ENCODE peak calls at places on chromosomes 11 and 22, in six cellular contexts. V, W, Q, P, B and I are unnamed samples.

GRCh38 chr22:23533328-23533762 is 46.7 kb downstream of the IGLL1 start:
- DNase-seq in V (no peak), W (no peak), Q (peak; percentile 35), P (no peak), B (peak; percentile 74), I (no peak)

GRCh38 chr11:107385361-107385982 is 72.2 kb downstream of the CWF19L2 start:
- DNase-seq in V (no peak), W (no peak), Q (no peak), P (no peak), B (no peak), I (no peak)

GRCh38 chr11:133082851-133083488 is 449.3 kb downstream of the OPCML start:
- DNase-seq in V (peak; percentile 26), W (no peak), Q (peak; percentile 70), P (peak; percentile 77), B (peak; percentile 87), I (peak; percentile 83)

GRCh38 chr11:66265531-66266377 is 2.7 kb upstream of the RAB1B start:
- DNase-seq in V (no peak), W (no peak), Q (no peak), P (no peak), B (peak; percentile 80), I (no peak)

GRCh38 chr11:28366549-28367341 is 258.6 kb downstream of the METTL15 start:
- DNase-seq in V (no peak), W (no peak), Q (no peak), P (no peak), B (no peak), I (no peak)

GRCh38 chr22:36977401-36977861 is 41.8 kb downstream of the TST start:
- DNase-seq in V (peak; percentile 47), W (peak; percentile 28), Q (peak; percentile 72), P (peak; percentile 67), B (peak; percentile 94), I (peak; percentile 43)

GRCh38 chr22:17785185-17786184 is 11.2 kb upstream of the BID start:
- DNase-seq in V (no peak), W (no peak), Q (peak; percentile 89), P (peak; percentile 79), B (peak; percentile 91), I (peak; percentile 82)

GRCh38 chr11:13288375-13289029 is 10.9 kb downstream of the BMAL1 start:
- DNase-seq in V (no peak), W (no peak), Q (no peak), P (no peak), B (no peak), I (no peak)

GRCh38 chr11:60121259-60121658 is 32.8 kb downstream of the MS4A2 start:
- DNase-seq in V (no peak), W (no peak), Q (no peak), P (no peak), B (no peak), I (no peak)

GRCh38 chr11:2210366-2211112 is 38.9 kb upstream of the TH start:
- DNase-seq in V (peak; percentile 13), W (no peak), Q (no peak), P (peak; percentile 27), B (peak; percentile 56), I (peak; percentile 11)

GRCh38 chr22:19574247-19574646 is 50.0 kb upstream of the CLDN5 start:
- DNase-seq in V (no peak), W (no peak), Q (no peak), P (no peak), B (no peak), I (no peak)

GRCh38 chr22:23533771-23534191 is 46.3 kb downstream of the IGLL1 start:
- DNase-seq in V (no peak), W (no peak), Q (no peak), P (no peak), B (peak; percentile 54), I (peak; percentile 23)

GRCh38 chr11:126603486-126603885 is 248.0 kb downstream of the ST3GAL4 start:
- DNase-seq in V (no peak), W (no peak), Q (no peak), P (no peak), B (no peak), I (no peak)

GRCh38 chr11:120546312-120547205 is 35.0 kb downstream of the GRIK4 start:
- DNase-seq in V (peak; percentile 70), W (no peak), Q (no peak), P (peak; percentile 31), B (no peak), I (no peak)

GRCh38 chr11:131537729-131538128 is 167.3 kb downstream of the NTM start:
- DNase-seq in V (no peak), W (no peak), Q (no peak), P (no peak), B (no peak), I (no peak)

GRCh38 chr22:37229012-37229804 is 14.9 kb downstream of the RAC2 start:
- DNase-seq in V (no peak), W (no peak), Q (no peak), P (no peak), B (peak; percentile 87), I (no peak)

GRCh38 chr11:111976614-111977140 is 39.5 kb downstream of the DIXDC1 start:
- DNase-seq in V (peak; percentile 57), W (no peak), Q (no peak), P (no peak), B (no peak), I (no peak)
- TF ChIP-seq POLR2A in V (peak; percentile 39), W (no peak), Q (no peak), P (no peak), B (no peak), I (no peak)

DNA sequence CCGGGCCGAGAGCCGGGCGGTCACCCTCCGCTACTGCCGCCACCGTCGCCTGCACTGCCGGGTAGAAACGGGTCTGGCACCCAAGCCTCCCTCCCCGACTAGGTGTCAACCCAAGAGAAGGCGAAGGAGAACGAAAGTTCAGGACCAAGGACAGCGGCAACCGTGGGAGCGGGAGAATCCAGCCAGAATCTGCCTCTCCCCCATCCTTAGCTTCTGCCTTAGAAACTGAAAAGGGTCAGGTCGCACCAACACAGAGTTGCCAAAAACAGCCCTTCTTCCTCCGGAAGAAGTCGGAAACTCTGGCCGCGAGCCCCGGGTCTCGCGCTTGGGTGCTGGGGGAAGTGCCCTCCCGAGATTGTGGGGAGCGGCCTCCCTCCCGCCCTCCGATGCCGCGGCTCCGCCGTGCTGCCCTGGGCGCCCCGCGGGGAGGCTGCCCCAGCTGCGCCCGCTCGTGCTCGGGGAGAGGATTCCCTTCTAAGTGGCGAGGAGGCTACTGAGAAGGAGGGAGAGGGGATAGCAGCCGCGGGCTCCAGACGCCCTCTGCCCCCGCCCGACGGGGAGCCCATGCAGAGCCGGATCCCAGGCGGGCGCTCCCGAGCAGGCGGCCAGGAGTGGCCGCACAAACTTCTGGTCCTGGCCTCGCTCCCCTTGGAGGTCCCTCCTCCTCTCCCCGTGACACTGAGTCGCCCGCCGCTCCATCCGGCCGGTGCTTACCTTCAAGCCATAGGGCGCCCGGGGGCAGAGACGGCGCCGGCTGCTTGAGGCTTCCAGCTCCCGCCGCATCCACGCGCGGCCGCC is 637 bp downstream of the DRD2 start:
- DNase-seq in V (peak; percentile 71), W (no peak), Q (peak; percentile 72), P (peak; percentile 74), B (no peak), I (peak; percentile 76)
- H3K27me3 ChIP-seq in V (peaks cover 4% of the 10 kb centered on the region), W (peaks cover 12% of the 10 kb centered on the region), Q (no peaks in the 10 kb centered on the region), P (peaks cover 54% of the 10 kb centered on the region), B (peaks cover 82% of the 10 kb centered on the region), I (peaks cover 89% of the 10 kb centered on the region)

DNA sequence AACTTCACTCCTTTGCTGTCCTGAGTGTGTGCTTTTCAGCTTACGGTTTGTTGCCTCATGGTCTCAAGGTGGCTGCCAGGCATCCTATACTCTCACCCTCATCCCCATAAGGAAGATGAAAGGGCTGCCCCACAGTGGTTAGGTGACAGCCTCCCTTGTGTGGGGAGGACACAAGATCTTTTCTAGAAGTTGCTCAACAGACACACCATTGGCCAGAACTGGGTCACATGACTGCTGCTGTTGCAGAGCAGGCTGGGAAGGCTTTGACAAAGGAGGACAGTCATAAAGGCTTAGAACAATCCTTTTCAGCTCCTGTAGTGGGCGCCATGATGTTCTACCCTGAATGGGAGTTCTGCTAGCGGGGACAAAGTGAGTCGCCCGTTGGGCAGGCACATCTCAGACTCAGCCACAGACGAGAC is 69.7 kb upstream of the RASD2 start:
- DNase-seq in V (no peak), W (no peak), Q (no peak), P (no peak), B (no peak), I (no peak)
- TF ChIP-seq CTCF in V (no peak), W (no peak), Q (no peak), P (no peak), B (no peak), I (no peak)

GRCh38 chr11:93166867-93167266 is 30.9 kb downstream of the SLC36A4 start:
- DNase-seq in V (no peak), W (no peak), Q (no peak), P (no peak), B (no peak), I (no peak)
- TF ChIP-seq POLR2A in V (no peak), W (no peak), Q (no peak), P (no peak), B (no peak), I (no peak)

DNA sequence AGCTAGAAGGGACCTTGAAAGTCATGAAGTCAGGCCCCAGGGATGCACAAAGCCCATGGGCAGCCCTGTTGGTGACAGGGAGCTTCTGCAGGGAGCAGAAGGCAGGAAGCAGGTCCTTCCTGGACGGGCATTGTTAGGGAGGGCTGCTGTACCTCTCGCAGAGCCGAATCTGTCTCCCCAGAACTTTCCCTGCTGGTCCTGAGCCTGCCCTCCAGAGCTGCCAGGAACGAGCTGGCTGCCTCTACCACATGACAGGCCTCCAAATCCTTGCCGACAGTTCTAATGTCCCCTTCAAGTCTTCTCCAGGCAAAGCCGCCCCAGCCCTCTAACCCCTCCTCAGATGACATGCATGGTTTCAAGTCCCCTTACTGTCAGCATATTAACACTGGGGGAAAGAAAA is 20.1 kb downstream of the SYT7 start:
- DNase-seq in V (no peak), W (no peak), Q (no peak), P (no peak), B (no peak), I (no peak)
- H3K27me3 ChIP-seq in V (no peaks in the 10 kb centered on the region), W (no peaks in the 10 kb centered on the region), Q (no peaks in the 10 kb centered on the region), P (peaks cover 27% of the 10 kb centered on the region), B (peaks cover 43% of the 10 kb centered on the region), I (no peaks in the 10 kb centered on the region)

DNA sequence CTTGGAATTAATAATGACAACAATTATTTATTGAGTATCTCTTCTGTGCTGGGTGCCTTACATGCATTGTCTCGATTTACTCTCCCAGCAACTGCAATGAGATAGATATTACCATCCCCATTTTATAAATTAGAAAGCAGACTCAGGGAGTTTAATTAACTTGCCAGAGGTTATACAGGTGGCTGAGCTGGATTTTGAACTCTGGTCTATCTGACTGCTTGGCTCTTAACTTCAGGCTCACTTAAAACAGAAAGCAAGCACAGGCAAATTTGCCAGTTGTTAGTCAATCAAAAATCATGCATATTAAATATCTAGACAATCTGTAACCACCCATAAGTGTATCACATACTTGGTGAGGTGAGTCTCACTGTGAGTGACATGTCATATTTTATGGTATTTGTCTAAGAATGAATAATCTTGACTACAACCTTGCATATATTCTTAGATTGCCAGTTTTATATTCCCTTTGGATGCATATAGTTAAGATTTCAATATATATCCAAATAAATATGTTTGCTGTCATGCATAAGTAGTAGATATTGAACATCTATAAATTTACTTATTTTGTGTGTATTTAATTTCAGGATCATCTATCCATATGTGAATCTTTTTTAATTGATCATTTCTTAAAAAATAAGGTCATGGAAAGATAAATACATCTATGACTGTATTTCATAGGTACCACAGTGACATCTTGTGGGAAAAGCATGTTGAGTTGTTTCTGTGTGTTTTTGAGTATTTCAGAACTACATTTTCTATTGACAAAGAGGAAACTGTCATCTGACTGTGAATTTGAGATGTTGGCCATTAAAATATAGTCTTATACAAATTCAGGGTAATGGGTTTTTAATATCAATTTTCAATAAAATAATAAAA is 112.0 kb upstream of the ARHGAP42 start:
- DNase-seq in V (no peak), W (no peak), Q (no peak), P (no peak), B (no peak), I (no peak)
- TF ChIP-seq CTCF in V (peak; percentile 24), W (no peak), Q (peak; percentile 41), P (no peak), B (no peak), I (peak; percentile 57)